ENCODE peak calls at places on chromosome 6, in nine cellular contexts. P is stimulated activated CD4-positive, alpha-beta T cell treated with anti-CD3 and anti-CD28 coated beads, Interleukin-1b, Interleukin-23, amount 100 ng/mL, for 48 hours; S is hippocampal formation; E is endothelial cell; L is suprapubic skin; W is MCF 10A; O is SJCRH30; Q is RPMI8226; K is activated naive CD8-positive, alpha-beta T cell treated with anti-CD3 and anti-CD28 coated beads, Interleukin-2, amount 50 U/mL, for 24 hours. Y is an unnamed sample.

GRCh38 chr6:108145639-108146038 is 20.2 kb upstream of the NR2E1 start:
- DNase-seq in P (no peak), S (no peak), E (no peak), L (no peak), W (no peak), O (no peak), Q (no peak), K (no peak), Y (no peak)

GRCh38 chr6:55293116-55293515 is 34.2 kb upstream of the GFRAL start:
- DNase-seq in P (no peak), S (no peak), E (no peak), L (no peak), W (peak), O (peak), Q (peak), K (no peak), Y (no peak)

GRCh38 chr6:125957845-125958244 is 1.3 kb downstream of the HINT3 start:
- DNase-seq in P (no peak), S (no peak), E (no peak), L (no peak), W (peak), O (no peak), Q (no peak), K (no peak), Y (no peak)

GRCh38 chr6:139855741-139856206 is 481.3 kb upstream of the CITED2 start:
- DNase-seq in P (no peak), S (no peak), E (no peak), L (no peak), W (no peak), O (no peak), Q (no peak), K (no peak), Y (no peak)

GRCh38 chr6:4666886-4667513 is 109.2 kb upstream of the CDYL start:
- DNase-seq in P (no peak), S (no peak), E (no peak), L (no peak), W (no peak), O (no peak), Q (no peak), K (no peak), Y (no peak)

GRCh38 chr6:165661416-165662001 is 1.5 kb downstream of the PDE10A start:
- DNase-seq in P (no peak), S (no peak), E (peak), L (no peak), W (no peak), O (peak), Q (no peak), K (no peak), Y (no peak)

GRCh38 chr6:126546771-126547170 is 206.9 kb downstream of the CENPW start:
- DNase-seq in P (no peak), S (no peak), E (no peak), L (no peak), W (no peak), O (no peak), Q (no peak), K (no peak), Y (no peak)

GRCh38 chr6:89643411-89643810 is 4.9 kb upstream of the LYRM2 start:
- DNase-seq in P (no peak), S (peak), E (no peak), L (no peak), W (no peak), O (no peak), Q (no peak), K (no peak), Y (no peak)

GRCh38 chr6:168468046-168468445 is 27.1 kb downstream of the SMOC2 start:
- DNase-seq in P (no peak), S (no peak), E (no peak), L (no peak), W (no peak), O (no peak), Q (no peak), K (no peak), Y (no peak)

Y was measured in activated naive CD4-positive, alpha-beta T cell treated with anti-CD3 and anti-CD28 coated beads, Interleukin-2, amount 50 U/mL, for 72 hours.